ENCODE peak calls at places on chromosome 7, in nine cellular contexts. H is endothelial cell, Y is NCI-H1092 treated with DMSO at 0.1 percent for 48 hours, D is DMS79, B is thoracic aorta, F is NCI-H1105, L is GM23338, M is left kidney, N is NCI-H146. S is an unnamed sample.
A peak's percentile ranks its signal among the peaks of the same experiment; 100 is the strongest.

GRCh38 chr7:85475476-85475875 is 288.6 kb upstream of the SEMA3D start:
- DNase-seq in F (no peak), M (no peak), Y (no peak), L (no peak), D (no peak), B (no peak), N (no peak), H (no peak), S (no peak)

GRCh38 chr7:47190462-47190861 is 391.4 kb downstream of the TNS3 start:
- DNase-seq in F (no peak), Y (peak; percentile 32), L (no peak), H (no peak), M (peak; percentile 39), B (no peak), D (no peak), N (no peak), S (no peak)

GRCh38 chr7:30974605-30975256 is 11.0 kb downstream of the GHRHR start:
- DNase-seq in D (no peak), N (peak; percentile 35), H (peak; percentile 82), M (peak; percentile 75), L (peak; percentile 88), Y (peak; percentile 21), B (no peak), F (no peak), S (no peak)

GRCh38 chr7:70579397-70580097 is 552.4 kb upstream of the GALNT17 start:
- DNase-seq in M (no peak), H (no peak), L (no peak), B (no peak), N (no peak), Y (no peak), F (no peak), D (no peak), S (no peak)

GRCh38 chr7:38318803-38319416 is 45.5 kb upstream of the TARP start:
- DNase-seq in M (peak; percentile 83), L (peak; percentile 94), H (peak; percentile 54), D (no peak), Y (peak; percentile 76), F (peak; percentile 61), B (no peak), N (peak; percentile 31), S (no peak)

GRCh38 chr7:30933124-30933893 is 21.7 kb downstream of the AQP1 start:
- DNase-seq in L (peak; percentile 54), Y (peak; percentile 55), B (no peak), F (no peak), N (no peak), M (no peak), H (no peak), D (no peak), S (no peak)

GRCh38 chr7:138935438-138936079 is 45.6 kb downstream of the KIAA1549 start:
- DNase-seq in N (peak; percentile 34), H (no peak), L (no peak), B (no peak), D (peak; percentile 24), Y (no peak), F (no peak), M (peak; percentile 87), S (peak; percentile 69)

GRCh38 chr7:138338361-138338760 is 121.7 kb upstream of the TRIM24 start:
- DNase-seq in N (no peak), H (no peak), D (peak; percentile 51), L (no peak), M (peak; percentile 36), Y (peak; percentile 70), F (peak; percentile 85), B (no peak), S (no peak)

GRCh38 chr7:42972703-42973500 is 40.7 kb downstream of the MRPL32 start:
- DNase-seq in H (no peak), Y (no peak), F (no peak), D (no peak), N (no peak), L (peak; percentile 6), M (peak; percentile 82), B (peak; percentile 13), S (peak; percentile 100)

GRCh38 chr7:139393621-139394215 is 34.0 kb downstream of the LUC7L2 start:
- DNase-seq in B (no peak), L (no peak), M (no peak), D (no peak), F (no peak), Y (no peak), N (no peak), H (no peak), S (no peak)

GRCh38 chr7:128876586-128876977 is 13.9 kb downstream of the ATP6V1F start:
- DNase-seq in F (no peak), D (no peak), N (no peak), M (no peak), Y (no peak), B (no peak), H (no peak), L (no peak), S (no peak)

GRCh38 chr7:99011341-99011705 is 132.6 kb downstream of the SMURF1 start:
- DNase-seq in F (no peak), N (no peak), D (no peak), Y (no peak), M (no peak), H (no peak), B (no peak), L (no peak), S (no peak)

GRCh38 chr7:70723339-70723738 is 408.6 kb upstream of the GALNT17 start:
- DNase-seq in H (no peak), N (no peak), D (no peak), Y (no peak), B (no peak), M (no peak), L (no peak), F (no peak), S (no peak)